ENCODE peak calls at places on chromosomes 2 and 18, in seven cellular contexts. One of them, this sample, is unnamed. For H3K9me3, the result is how much of the 10 kb centered on the place peaks cover.

GRCh38 chr18:11154369-11154982 is 5.1 kb upstream of the PIEZO2 start:
- DNase-seq in fibroblast of lung: peak
- DNase-seq in heart right ventricle: no peak
- DNase-seq in CD4-positive, alpha-beta T cell: no peak
- DNase-seq in DND-41: no peak
- DNase-seq in upper lobe of right lung: no peak
- DNase-seq in HCT116: peak
- DNase-seq in this sample: no peak

GRCh38 chr18:55552498-55553189 is 35.3 kb downstream of the TCF4 start:
- DNase-seq in fibroblast of lung: peak
- DNase-seq in heart right ventricle: no peak
- DNase-seq in CD4-positive, alpha-beta T cell: no peak
- DNase-seq in DND-41: no peak
- DNase-seq in upper lobe of right lung: no peak
- DNase-seq in HCT116: no peak
- DNase-seq in this sample: no peak

GRCh38 chr18:72444756-72445155 is 99.4 kb downstream of the CBLN2 start:
- DNase-seq in fibroblast of lung: no peak
- DNase-seq in heart right ventricle: no peak
- DNase-seq in CD4-positive, alpha-beta T cell: no peak
- DNase-seq in DND-41: no peak
- DNase-seq in upper lobe of right lung: no peak
- DNase-seq in HCT116: no peak
- DNase-seq in this sample: no peak

GRCh38 chr2:17877811-17878221 is 651 bp upstream of the KCNS3 start:
- DNase-seq in fibroblast of lung: no peak
- DNase-seq in heart right ventricle: peak
- DNase-seq in CD4-positive, alpha-beta T cell: no peak
- DNase-seq in DND-41: no peak
- DNase-seq in upper lobe of right lung: no peak
- DNase-seq in HCT116: no peak
- DNase-seq in this sample: no peak

GRCh38 chr2:232504438-232504837 is 15.8 kb upstream of the PRSS56 start:
- DNase-seq in fibroblast of lung: no peak
- DNase-seq in heart right ventricle: no peak
- DNase-seq in CD4-positive, alpha-beta T cell: no peak
- DNase-seq in DND-41: no peak
- DNase-seq in upper lobe of right lung: no peak
- DNase-seq in HCT116: no peak
- DNase-seq in this sample: no peak

GRCh38 chr2:184644685-184645084 is 46.4 kb downstream of the ZNF804A start:
- DNase-seq in fibroblast of lung: peak
- DNase-seq in heart right ventricle: no peak
- DNase-seq in CD4-positive, alpha-beta T cell: no peak
- DNase-seq in DND-41: no peak
- DNase-seq in upper lobe of right lung: no peak
- DNase-seq in HCT116: peak
- DNase-seq in this sample: no peak

GRCh38 chr2:240911641-240912265 is 5.6 kb downstream of the CROCC2 start:
- DNase-seq in fibroblast of lung: no peak
- DNase-seq in heart right ventricle: no peak
- DNase-seq in CD4-positive, alpha-beta T cell: no peak
- DNase-seq in DND-41: no peak
- DNase-seq in upper lobe of right lung: no peak
- DNase-seq in HCT116: no peak
- DNase-seq in this sample: no peak

GRCh38 chr2:210671065-210671464 is 114.7 kb downstream of the CPS1 start:
- DNase-seq in fibroblast of lung: no peak
- DNase-seq in heart right ventricle: no peak
- DNase-seq in CD4-positive, alpha-beta T cell: no peak
- DNase-seq in DND-41: no peak
- DNase-seq in upper lobe of right lung: no peak
- DNase-seq in HCT116: no peak
- DNase-seq in this sample: no peak

GRCh38 chr18:36130883-36131653 is 1.4 kb downstream of the ELP2 start:
- DNase-seq in fibroblast of lung: no peak
- DNase-seq in heart right ventricle: no peak
- DNase-seq in CD4-positive, alpha-beta T cell: no peak
- DNase-seq in DND-41: no peak
- DNase-seq in upper lobe of right lung: no peak
- DNase-seq in HCT116: no peak
- DNase-seq in this sample: peak

GRCh38 chr2:232449964-232450363 is 6.0 kb upstream of the ALPI start:
- DNase-seq in fibroblast of lung: no peak
- DNase-seq in heart right ventricle: no peak
- DNase-seq in CD4-positive, alpha-beta T cell: no peak
- DNase-seq in DND-41: no peak
- DNase-seq in upper lobe of right lung: no peak
- DNase-seq in HCT116: no peak
- DNase-seq in this sample: no peak

GRCh38 chr2:215548714-215549113 is 112.8 kb upstream of the FN1 start:
- DNase-seq in fibroblast of lung: peak
- DNase-seq in heart right ventricle: no peak
- DNase-seq in CD4-positive, alpha-beta T cell: no peak
- DNase-seq in DND-41: no peak
- DNase-seq in upper lobe of right lung: no peak
- DNase-seq in HCT116: no peak
- DNase-seq in this sample: no peak

GRCh38 chr2:7570247-7570646 is 653.0 kb downstream of the RNF144A start:
- DNase-seq in fibroblast of lung: no peak
- DNase-seq in heart right ventricle: no peak
- DNase-seq in CD4-positive, alpha-beta T cell: no peak
- DNase-seq in DND-41: no peak
- DNase-seq in upper lobe of right lung: no peak
- DNase-seq in HCT116: no peak
- DNase-seq in this sample: no peak

GRCh38 chr2:187774551-187775071 is 220.4 kb upstream of the TFPI start:
- DNase-seq in fibroblast of lung: peak
- DNase-seq in heart right ventricle: no peak
- DNase-seq in CD4-positive, alpha-beta T cell: no peak
- DNase-seq in DND-41: no peak
- DNase-seq in upper lobe of right lung: no peak
- DNase-seq in HCT116: no peak
- DNase-seq in this sample: no peak

GRCh38 chr2:98560256-98560771 is 48.0 kb downstream of the COA5 start:
- DNase-seq in fibroblast of lung: peak
- DNase-seq in heart right ventricle: peak
- DNase-seq in CD4-positive, alpha-beta T cell: no peak
- DNase-seq in DND-41: no peak
- DNase-seq in upper lobe of right lung: no peak
- DNase-seq in HCT116: no peak
- DNase-seq in this sample: no peak

GRCh38 chr2:233676046-233676445 is 4.3 kb downstream of the UGT1A9 start:
- DNase-seq in fibroblast of lung: no peak
- DNase-seq in heart right ventricle: no peak
- DNase-seq in CD4-positive, alpha-beta T cell: no peak
- DNase-seq in DND-41: no peak
- DNase-seq in upper lobe of right lung: no peak
- DNase-seq in HCT116: no peak
- DNase-seq in this sample: no peak

GRCh38 chr2:215870088-215870490 is 143.3 kb downstream of the MREG start:
- DNase-seq in fibroblast of lung: peak
- DNase-seq in heart right ventricle: peak
- DNase-seq in CD4-positive, alpha-beta T cell: no peak
- DNase-seq in DND-41: no peak
- DNase-seq in upper lobe of right lung: no peak
- DNase-seq in HCT116: peak
- DNase-seq in this sample: no peak

GRCh38 chr2:171360905-171361304 is 72.9 kb downstream of the METTL8 start:
- DNase-seq in fibroblast of lung: no peak
- DNase-seq in heart right ventricle: no peak
- DNase-seq in CD4-positive, alpha-beta T cell: no peak
- DNase-seq in DND-41: no peak
- DNase-seq in upper lobe of right lung: no peak
- DNase-seq in HCT116: no peak
- DNase-seq in this sample: no peak

GRCh38 chr2:96409543-96410184 is 74.1 kb downstream of the NCAPH start:
- DNase-seq in fibroblast of lung: peak
- DNase-seq in heart right ventricle: peak
- DNase-seq in CD4-positive, alpha-beta T cell: no peak
- DNase-seq in DND-41: no peak
- DNase-seq in upper lobe of right lung: no peak
- DNase-seq in HCT116: no peak
- DNase-seq in this sample: no peak

GRCh38 chr2:189347540-189347939 is 93.7 kb upstream of the WDR75 start:
- DNase-seq in fibroblast of lung: peak
- DNase-seq in heart right ventricle: peak
- DNase-seq in CD4-positive, alpha-beta T cell: no peak
- DNase-seq in DND-41: peak
- DNase-seq in upper lobe of right lung: no peak
- DNase-seq in HCT116: peak
- DNase-seq in this sample: no peak

GRCh38 chr2:233480490-233481202 is 85.9 kb downstream of the USP40 start:
- DNase-seq in fibroblast of lung: peak
- DNase-seq in heart right ventricle: no peak
- DNase-seq in CD4-positive, alpha-beta T cell: no peak
- DNase-seq in DND-41: no peak
- DNase-seq in upper lobe of right lung: peak
- DNase-seq in HCT116: no peak
- DNase-seq in this sample: no peak

GRCh38 chr18:48543228-48543627 is 4.4 kb downstream of the CTIF start:
- DNase-seq in fibroblast of lung: no peak
- DNase-seq in heart right ventricle: no peak
- DNase-seq in CD4-positive, alpha-beta T cell: no peak
- DNase-seq in DND-41: peak
- DNase-seq in upper lobe of right lung: no peak
- DNase-seq in HCT116: no peak
- DNase-seq in this sample: no peak

GRCh38 chr2:43165378-43166025 is 60.9 kb downstream of the ZFP36L2 start:
- DNase-seq in fibroblast of lung: no peak
- DNase-seq in heart right ventricle: no peak
- DNase-seq in CD4-positive, alpha-beta T cell: no peak
- DNase-seq in DND-41: no peak
- DNase-seq in upper lobe of right lung: no peak
- DNase-seq in HCT116: no peak
- DNase-seq in this sample: no peak

GRCh38 chr2:219155054-219155644 is 5.5 kb downstream of the NHEJ1 start:
- DNase-seq in fibroblast of lung: peak
- DNase-seq in heart right ventricle: peak
- DNase-seq in CD4-positive, alpha-beta T cell: no peak
- DNase-seq in DND-41: peak
- DNase-seq in upper lobe of right lung: no peak
- DNase-seq in HCT116: peak
- DNase-seq in this sample: no peak

GRCh38 chr2:33617989-33618388 is 18.9 kb upstream of the FAM98A start:
- DNase-seq in fibroblast of lung: no peak
- DNase-seq in heart right ventricle: no peak
- DNase-seq in CD4-positive, alpha-beta T cell: no peak
- DNase-seq in DND-41: no peak
- DNase-seq in upper lobe of right lung: no peak
- DNase-seq in HCT116: no peak
- DNase-seq in this sample: no peak
- H3K9me3 ChIP-seq in fibroblast of lung: under half
- H3K9me3 ChIP-seq in heart right ventricle: under half
- H3K9me3 ChIP-seq in CD4-positive, alpha-beta T cell: under half
- H3K9me3 ChIP-seq in DND-41: under half
- H3K9me3 ChIP-seq in upper lobe of right lung: under half
- H3K9me3 ChIP-seq in HCT116: under half
- H3K9me3 ChIP-seq in this sample: under half

GRCh38 chr2:229154381-229154780 is 116.7 kb downstream of the PID1 start:
- DNase-seq in fibroblast of lung: no peak
- DNase-seq in heart right ventricle: no peak
- DNase-seq in CD4-positive, alpha-beta T cell: no peak
- DNase-seq in DND-41: no peak
- DNase-seq in upper lobe of right lung: no peak
- DNase-seq in HCT116: no peak
- DNase-seq in this sample: no peak

GRCh38 chr2:229153307-229153706 is 117.8 kb downstream of the PID1 start:
- DNase-seq in fibroblast of lung: no peak
- DNase-seq in heart right ventricle: no peak
- DNase-seq in CD4-positive, alpha-beta T cell: no peak
- DNase-seq in DND-41: no peak
- DNase-seq in upper lobe of right lung: no peak
- DNase-seq in HCT116: no peak
- DNase-seq in this sample: no peak

GRCh38 chr2:229153946-229154345 is 117.1 kb downstream of the PID1 start:
- DNase-seq in fibroblast of lung: no peak
- DNase-seq in heart right ventricle: no peak
- DNase-seq in CD4-positive, alpha-beta T cell: no peak
- DNase-seq in DND-41: no peak
- DNase-seq in upper lobe of right lung: no peak
- DNase-seq in HCT116: no peak
- DNase-seq in this sample: no peak

GRCh38 chr2:229150317-229150716 is 120.8 kb downstream of the PID1 start:
- DNase-seq in fibroblast of lung: no peak
- DNase-seq in heart right ventricle: no peak
- DNase-seq in CD4-positive, alpha-beta T cell: no peak
- DNase-seq in DND-41: no peak
- DNase-seq in upper lobe of right lung: no peak
- DNase-seq in HCT116: no peak
- DNase-seq in this sample: no peak

GRCh38 chr2:229152784-229153183 is 118.3 kb downstream of the PID1 start:
- DNase-seq in fibroblast of lung: no peak
- DNase-seq in heart right ventricle: no peak
- DNase-seq in CD4-positive, alpha-beta T cell: no peak
- DNase-seq in DND-41: no peak
- DNase-seq in upper lobe of right lung: no peak
- DNase-seq in HCT116: no peak
- DNase-seq in this sample: no peak
- H3K9me3 ChIP-seq in fibroblast of lung: under half
- H3K9me3 ChIP-seq in heart right ventricle: under half
- H3K9me3 ChIP-seq in CD4-positive, alpha-beta T cell: under half
- H3K9me3 ChIP-seq in DND-41: under half
- H3K9me3 ChIP-seq in upper lobe of right lung: under half
- H3K9me3 ChIP-seq in HCT116: under half
- H3K9me3 ChIP-seq in this sample: under half

DNA sequence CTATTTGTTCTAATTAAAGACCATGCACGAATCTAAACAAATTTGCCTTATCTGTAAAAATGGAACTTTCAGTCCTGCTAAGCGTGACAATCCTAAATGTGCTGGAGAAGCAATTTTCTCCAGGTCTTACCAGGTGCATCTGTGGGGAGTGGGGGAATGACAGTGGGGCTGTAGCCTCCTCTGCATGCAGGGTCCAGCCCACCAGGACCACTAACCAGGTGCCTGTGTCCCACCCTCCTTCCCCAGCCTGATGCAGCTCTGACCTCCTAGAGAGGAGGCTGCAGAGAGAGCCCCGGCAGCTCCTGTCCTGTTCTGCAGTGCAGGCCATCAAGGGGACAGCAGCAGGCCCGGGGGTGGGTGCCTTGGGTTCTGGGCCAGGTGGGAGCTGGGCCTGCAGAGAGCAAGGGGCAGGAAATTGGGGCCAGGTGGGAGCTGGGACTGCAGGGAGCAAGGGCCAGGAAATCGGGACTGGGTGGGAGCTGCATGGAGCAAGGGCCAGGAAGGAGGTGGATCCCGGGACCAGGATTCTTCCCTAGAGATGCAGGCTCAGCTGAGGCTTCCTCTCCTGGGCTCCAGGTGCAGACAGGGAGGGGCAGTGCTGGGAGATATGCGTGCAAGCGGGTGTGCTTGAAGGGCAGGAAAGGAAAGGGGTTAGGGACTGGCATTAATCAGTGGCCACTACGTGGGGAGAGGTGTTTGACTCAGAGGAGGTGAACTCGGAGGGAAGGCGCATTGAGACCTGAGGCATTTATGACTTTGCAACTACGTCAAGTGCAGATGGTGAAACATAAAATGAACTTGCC is 185.3 kb downstream of the ANKRD30B start:
- DNase-seq in fibroblast of lung: no peak
- DNase-seq in heart right ventricle: no peak
- DNase-seq in CD4-positive, alpha-beta T cell: no peak
- DNase-seq in DND-41: no peak
- DNase-seq in upper lobe of right lung: no peak
- DNase-seq in HCT116: no peak
- DNase-seq in this sample: no peak
- H3K9me3 ChIP-seq in fibroblast of lung: under half
- H3K9me3 ChIP-seq in heart right ventricle: under half
- H3K9me3 ChIP-seq in CD4-positive, alpha-beta T cell: under half
- H3K9me3 ChIP-seq in DND-41: under half
- H3K9me3 ChIP-seq in upper lobe of right lung: under half
- H3K9me3 ChIP-seq in HCT116: under half
- H3K9me3 ChIP-seq in this sample: under half

GRCh38 chr18:65791753-65792152 is 40.9 kb downstream of the CDH7 start:
- DNase-seq in fibroblast of lung: no peak
- DNase-seq in heart right ventricle: no peak
- DNase-seq in CD4-positive, alpha-beta T cell: no peak
- DNase-seq in DND-41: no peak
- DNase-seq in upper lobe of right lung: no peak
- DNase-seq in HCT116: no peak
- DNase-seq in this sample: no peak
- H3K9me3 ChIP-seq in fibroblast of lung: under half
- H3K9me3 ChIP-seq in heart right ventricle: under half
- H3K9me3 ChIP-seq in CD4-positive, alpha-beta T cell: under half
- H3K9me3 ChIP-seq in DND-41: under half
- H3K9me3 ChIP-seq in upper lobe of right lung: under half
- H3K9me3 ChIP-seq in HCT116: under half
- H3K9me3 ChIP-seq in this sample: under half